ENCODE peak calls at places on chromosomes 3 and 15, in five cellular contexts. L is tibial artery; N is foreskin keratinocyte; H is CD8-positive, alpha-beta T cell; Q is A673. V is an unnamed sample.

GRCh38 chr15:82851981-82852511 is 42.6 kb downstream of the WHAMM start:
- DNase-seq in H (no peak), Q (peak), L (no peak), N (peak), V (no peak)

GRCh38 chr15:66008920-66009572 is 139.8 kb downstream of the RAB11A start:
- DNase-seq in L (no peak), H (no peak), Q (peak), N (peak), V (no peak)

GRCh38 chr3:133103706-133104105 is 65.5 kb downstream of the TMEM108 start:
- DNase-seq in L (no peak), Q (no peak), N (no peak), H (no peak), V (no peak)

GRCh38 chr15:52439470-52439869 is 89.2 kb downstream of the MYO5A start:
- DNase-seq in H (no peak), L (no peak), Q (no peak), N (no peak), V (no peak)

GRCh38 chr3:71062920-71063767 is 520.4 kb downstream of the FOXP1 start:
- DNase-seq in H (no peak), L (no peak), Q (no peak), N (peak), V (peak)

GRCh38 chr3:196941846-196942225 is 492 bp downstream of the NCBP2 start:
- DNase-seq in L (peak), Q (peak), H (peak), N (no peak), V (peak)

GRCh38 chr15:39869251-39869650 is 50.8 kb downstream of the GPR176 start:
- DNase-seq in Q (no peak), L (no peak), H (no peak), N (no peak), V (no peak)

GRCh38 chr3:115713247-115713646 is 89.9 kb downstream of the GAP43 start:
- DNase-seq in L (no peak), N (no peak), H (no peak), Q (peak), V (no peak)

GRCh38 chr3:42080452-42080872 is 10.7 kb upstream of the TRAK1 start:
- DNase-seq in L (no peak), H (no peak), N (peak), Q (peak), V (no peak)

GRCh38 chr3:61966200-61966599 is 404.8 kb downstream of the PTPRG start:
- DNase-seq in N (peak), H (no peak), L (no peak), Q (no peak), V (no peak)

GRCh38 chr3:139378587-139378986 is 10.9 kb downstream of the COPB2 start:
- DNase-seq in N (no peak), Q (peak), L (no peak), H (no peak), V (no peak)

GRCh38 chr3:190532626-190533155 is 18.8 kb downstream of the IL1RAP start:
- DNase-seq in H (no peak), N (no peak), Q (peak), L (no peak), V (no peak)

GRCh38 chr3:12178091-12178820 is 19.5 kb upstream of the TIMP4 start:
- DNase-seq in Q (no peak), L (peak), N (no peak), H (no peak), V (no peak)

GRCh38 chr15:74011610-74012009 is 17.1 kb downstream of the PML start:
- DNase-seq in N (no peak), Q (no peak), H (no peak), L (peak), V (no peak)

GRCh38 chr3:1828519-1828918 is 270.1 kb upstream of the CNTN4 start:
- DNase-seq in Q (no peak), H (no peak), L (no peak), N (no peak), V (no peak)

GRCh38 chr15:80619677-80620076 is 75.4 kb upstream of the ABHD17C start:
- DNase-seq in Q (no peak), H (no peak), L (no peak), N (no peak), V (no peak)

GRCh38 chr3:79066481-79066880 is 701.3 kb downstream of the ROBO1 start:
- DNase-seq in H (no peak), N (no peak), Q (no peak), L (no peak), V (no peak)

GRCh38 chr3:33831053-33831452 is 32.6 kb downstream of the PDCD6IP start:
- DNase-seq in Q (no peak), N (peak), L (no peak), H (no peak), V (no peak)

GRCh38 chr3:186417791-186418190 is 55.8 kb upstream of the DGKG start:
- DNase-seq in N (peak), H (no peak), L (no peak), Q (peak), V (no peak)

GRCh38 chr3:196008387-196008786 is 73.5 kb downstream of the TFRC start:
- DNase-seq in H (no peak), N (no peak), L (no peak), Q (no peak), V (no peak)

GRCh38 chr3:71127463-71128243 is 455.9 kb downstream of the FOXP1 start:
- DNase-seq in H (no peak), Q (no peak), L (no peak), N (no peak), V (no peak)

GRCh38 chr15:92810418-92811138 is 89.5 kb upstream of the CHD2 start:
- DNase-seq in Q (no peak), L (peak), N (peak), H (no peak), V (peak)

GRCh38 chr15:58678683-58679082 is 70.8 kb downstream of the ADAM10 start:
- DNase-seq in L (no peak), N (no peak), Q (no peak), H (no peak), V (no peak)

GRCh38 chr15:67922971-67923646 is 83.3 kb upstream of the RNU6-1 start:
- DNase-seq in L (no peak), H (no peak), N (no peak), Q (no peak), V (no peak)

GRCh38 chr3:61924065-61924740 is 362.8 kb downstream of the PTPRG start:
- DNase-seq in L (no peak), Q (no peak), N (no peak), H (no peak), V (no peak)

GRCh38 chr3:141076821-141077571 is 25.8 kb downstream of the SPSB4 start:
- DNase-seq in L (peak), Q (peak), H (no peak), N (no peak), V (peak)

GRCh38 chr3:53311882-53312281 is 35.5 kb downstream of the DCP1A start:
- DNase-seq in N (no peak), Q (no peak), L (no peak), H (no peak), V (no peak)

GRCh38 chr15:74421302-74422245 is 12.2 kb downstream of the SEMA7A start:
- DNase-seq in Q (no peak), N (no peak), L (no peak), H (no peak), V (no peak)

GRCh38 chr3:150172356-150172755 is 201.7 kb upstream of the PFN2 start:
- DNase-seq in L (no peak), Q (no peak), N (no peak), H (no peak), V (no peak)

GRCh38 chr3:150169279-150169970 is 198.7 kb upstream of the PFN2 start:
- DNase-seq in Q (no peak), N (no peak), L (no peak), H (no peak), V (no peak)

GRCh38 chr3:150165396-150166094 is 194.8 kb upstream of the PFN2 start:
- DNase-seq in H (no peak), N (no peak), L (no peak), Q (no peak), V (no peak)

GRCh38 chr3:150170843-150171513 is 200.3 kb upstream of the PFN2 start:
- DNase-seq in Q (no peak), L (no peak), H (no peak), N (no peak), V (no peak)

GRCh38 chr3:150168694-150169093 is 198.0 kb upstream of the PFN2 start:
- DNase-seq in N (no peak), Q (no peak), H (no peak), L (peak), V (no peak)
- TF ChIP-seq CTCF in N (no peak), Q (no peak), H (no peak), L (no peak), V (no peak)

GRCh38 chr3:15271785-15272381 is 60.5 kb downstream of the SH3BP5 start:
- DNase-seq in N (no peak), L (no peak), H (peak), Q (no peak), V (peak)
- TF ChIP-seq CTCF in N (no peak), L (no peak), H (no peak), Q (no peak), V (no peak)

GRCh38 chr3:130539005-130539404 is 22.0 kb downstream of the COL6A6 start:
- DNase-seq in N (peak), L (no peak), Q (peak), H (no peak), V (peak)
- TF ChIP-seq CTCF in N (peak), L (no peak), Q (peak), H (peak), V (peak)

DNA sequence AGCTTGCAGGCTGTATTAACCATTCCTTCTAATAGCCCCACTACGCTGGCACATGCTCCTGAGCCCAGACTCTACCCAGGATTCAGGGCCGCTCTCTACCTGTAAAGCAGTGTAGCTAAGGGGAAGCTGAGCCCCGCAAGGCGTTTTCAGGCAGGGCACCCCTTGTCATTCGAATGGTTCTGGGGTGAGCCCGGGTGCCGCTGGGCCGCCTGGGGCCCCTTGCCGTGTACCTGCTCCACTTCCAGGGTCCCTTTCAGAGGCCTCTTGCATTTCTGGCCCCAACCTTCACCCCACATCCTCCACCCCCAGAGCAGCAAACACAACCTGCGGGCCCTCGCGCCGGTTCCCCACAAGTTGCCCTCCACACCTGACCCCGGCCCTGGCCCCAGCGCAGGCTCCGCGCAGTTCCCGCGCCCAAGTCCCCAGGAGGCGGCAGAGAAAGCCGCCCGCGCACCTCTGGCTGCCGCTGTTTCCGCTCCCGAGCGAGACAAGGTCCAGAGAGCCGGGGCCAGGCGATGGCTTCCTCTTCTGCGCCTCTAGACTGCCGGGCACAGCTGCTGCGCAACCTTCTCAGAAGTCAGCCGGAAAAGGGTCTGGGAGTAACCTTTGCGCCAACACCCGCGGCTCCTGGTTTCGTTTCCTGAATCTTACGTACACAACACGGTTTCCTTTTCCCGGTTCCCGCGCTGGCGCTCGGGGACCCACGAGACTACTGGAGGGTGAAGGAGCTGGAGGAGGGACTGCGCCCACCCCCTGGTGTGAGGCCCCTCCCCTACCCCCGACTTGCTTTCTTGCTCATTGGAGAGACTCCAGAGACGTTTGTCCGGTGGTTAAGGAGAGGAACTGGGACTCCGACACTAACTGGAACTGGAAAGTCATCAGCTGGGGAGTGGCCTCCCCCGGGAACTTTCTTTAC is at the start of gene PLSCR1:
- DNase-seq in N (peak), L (peak), H (peak), Q (peak), V (peak)
- TF ChIP-seq CTCF in N (no peak), L (no peak), H (no peak), Q (no peak), V (no peak)